ENCODE peak calls at places on chromosome 15, in ten cellular contexts. O is heart right ventricle; L is AG04450; K is IMR-90; U is tibial artery; E is CD8-positive, alpha-beta T cell; R is aorta; G is mammary epithelial cell; J is cardiac muscle cell; B is upper lobe of right lung. W is an unnamed sample. For H3K27me3 and H3K9me3, the result is how much of the 10 kb centered on the place peaks cover.

GRCh38 chr15:41940441-41940857 is 31.9 kb downstream of the EHD4 start:
- DNase-seq in K (peak), U (no peak), L (no peak), O (no peak), E (peak), B (no peak), J (peak), R (no peak), G (peak), W (no peak)

GRCh38 chr15:63905131-63905530 is 71.4 kb upstream of the HERC1 start:
- DNase-seq in O (no peak), E (no peak), G (no peak), J (no peak), B (no peak), K (no peak), R (no peak), U (peak), L (no peak), W (no peak)

GRCh38 chr15:48642795-48643194 is 2.7 kb downstream of the FBN1 start:
- DNase-seq in L (no peak), G (no peak), U (no peak), R (no peak), E (no peak), J (peak), O (no peak), B (no peak), K (no peak), W (no peak)

GRCh38 chr15:98668566-98669308 is 20.4 kb downstream of the IGF1R start:
- DNase-seq in J (no peak), R (no peak), G (peak), E (no peak), L (no peak), O (no peak), B (no peak), U (no peak), K (peak), W (no peak)

GRCh38 chr15:78195735-78196201 is 38.6 kb downstream of the ACSBG1 start:
- DNase-seq in L (no peak), R (peak), E (peak), G (peak), K (no peak), U (no peak), J (peak), B (peak), O (peak), W (peak)

GRCh38 chr15:82709421-82710207 is at the start of gene AP3B2:
- DNase-seq in L (no peak), R (peak), B (peak), J (peak), K (peak), G (peak), U (no peak), E (peak), O (peak), W (peak)

GRCh38 chr15:34791701-34792100 is 3.6 kb downstream of the ACTC1 start:
- DNase-seq in G (no peak), R (no peak), K (peak), U (no peak), E (no peak), B (no peak), O (no peak), L (no peak), J (no peak), W (no peak)

GRCh38 chr15:100090411-100090810 is 251.4 kb downstream of the ADAMTS17 start:
- DNase-seq in L (no peak), R (peak), G (no peak), K (no peak), E (no peak), O (no peak), J (no peak), U (no peak), B (no peak), W (no peak)

GRCh38 chr15:62497356-62497755 is 332.3 kb upstream of the C2CD4B start:
- DNase-seq in O (no peak), J (peak), K (peak), E (no peak), B (no peak), U (no peak), R (no peak), G (no peak), L (no peak), W (no peak)

GRCh38 chr15:45572627-45573026 is 14.6 kb upstream of the BLOC1S6 start:
- DNase-seq in U (no peak), B (no peak), L (no peak), R (no peak), K (no peak), E (no peak), G (no peak), J (no peak), O (no peak), W (no peak)

GRCh38 chr15:92634641-92635272 is 20.8 kb downstream of the FAM174B start:
- DNase-seq in K (no peak), B (no peak), G (no peak), J (no peak), L (no peak), O (peak), U (no peak), E (no peak), R (no peak), W (no peak)

GRCh38 chr15:31300981-31301686 is 25.5 kb upstream of the KLF13 start:
- DNase-seq in R (no peak), K (no peak), O (peak), J (no peak), E (peak), U (peak), L (no peak), G (no peak), B (peak), W (no peak)

GRCh38 chr15:62498711-62499110 is 333.6 kb upstream of the C2CD4B start:
- DNase-seq in U (no peak), O (no peak), B (no peak), R (no peak), G (no peak), E (no peak), L (no peak), K (no peak), J (no peak), W (no peak)

GRCh38 chr15:99344639-99345038 is 93.4 kb downstream of the LRRC28 start:
- DNase-seq in L (no peak), K (no peak), U (no peak), E (no peak), J (no peak), O (no peak), B (no peak), R (no peak), G (no peak), W (no peak)

GRCh38 chr15:59369597-59369996 is 3.1 kb downstream of the MYO1E start:
- DNase-seq in R (no peak), U (no peak), E (no peak), L (no peak), J (no peak), O (no peak), K (no peak), G (peak), B (no peak), W (no peak)

GRCh38 chr15:96160800-96161199 is 169.7 kb upstream of the NR2F2 start:
- DNase-seq in G (no peak), B (no peak), J (no peak), K (no peak), O (no peak), R (no peak), L (no peak), E (no peak), U (no peak), W (no peak)

GRCh38 chr15:83626171-83626802 is 27.6 kb upstream of the ADAMTSL3 start:
- DNase-seq in K (no peak), B (no peak), J (peak), U (no peak), L (no peak), R (no peak), E (no peak), G (peak), O (no peak), W (no peak)

GRCh38 chr15:69096197-69096596 is 64.2 kb upstream of the GLCE start:
- DNase-seq in L (no peak), E (no peak), U (no peak), R (no peak), O (peak), K (no peak), B (no peak), G (no peak), J (no peak), W (no peak)

GRCh38 chr15:77527164-77527778 is 105.4 kb downstream of the LINGO1 start:
- DNase-seq in J (peak), L (peak), G (peak), B (peak), K (peak), O (peak), U (peak), R (peak), E (no peak), W (no peak)

GRCh38 chr15:31412824-31413223 is 86.2 kb downstream of the KLF13 start:
- DNase-seq in E (no peak), K (no peak), G (peak), B (no peak), U (no peak), O (no peak), L (no peak), J (no peak), R (no peak), W (no peak)

DNA sequence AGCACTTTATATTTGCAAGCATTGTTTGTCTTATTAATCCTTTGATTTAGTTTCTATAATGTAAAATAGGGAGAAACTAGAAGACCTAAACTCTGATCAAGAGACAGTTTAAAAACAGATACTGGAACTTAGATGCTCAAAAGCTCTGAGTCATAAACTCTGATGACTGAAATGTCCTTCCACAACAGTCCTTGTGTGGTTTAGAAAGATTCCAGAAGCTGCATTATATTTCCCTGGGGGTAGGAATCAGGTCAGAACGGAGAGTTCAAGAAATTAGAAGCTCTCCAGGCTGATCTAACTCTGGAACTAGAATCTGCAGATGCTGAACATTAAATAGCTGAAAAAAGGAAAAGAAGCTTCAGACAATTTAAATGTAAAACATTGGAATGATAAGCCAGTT is 18.3 kb upstream of the ONECUT1 start:
- DNase-seq in B (no peak), K (no peak), R (no peak), J (no peak), E (no peak), O (no peak), L (no peak), U (no peak), G (no peak), W (no peak)
- H3K27me3 ChIP-seq in B (half or more), K (under half), R (under half), J (half or more), E (under half), O (under half), L (half or more), U (under half), G (under half), W (under half)

GRCh38 chr15:65412556-65412955 is 10.2 kb downstream of the IGDCC4 start:
- DNase-seq in R (no peak), U (no peak), J (no peak), K (no peak), L (no peak), O (no peak), B (no peak), G (no peak), E (no peak), W (no peak)

GRCh38 chr15:65413760-65414144 is 9.0 kb downstream of the IGDCC4 start:
- DNase-seq in R (no peak), K (no peak), O (no peak), B (no peak), L (no peak), U (no peak), J (no peak), E (no peak), G (peak), W (no peak)

GRCh38 chr15:65413051-65413759 is 9.5 kb downstream of the IGDCC4 start:
- DNase-seq in O (no peak), E (no peak), G (no peak), R (no peak), B (no peak), L (no peak), U (no peak), K (no peak), J (no peak), W (no peak)

GRCh38 chr15:65416845-65417416 is 5.8 kb downstream of the IGDCC4 start:
- DNase-seq in R (no peak), L (no peak), J (peak), K (peak), G (no peak), U (no peak), E (no peak), O (peak), B (no peak), W (no peak)

DNA sequence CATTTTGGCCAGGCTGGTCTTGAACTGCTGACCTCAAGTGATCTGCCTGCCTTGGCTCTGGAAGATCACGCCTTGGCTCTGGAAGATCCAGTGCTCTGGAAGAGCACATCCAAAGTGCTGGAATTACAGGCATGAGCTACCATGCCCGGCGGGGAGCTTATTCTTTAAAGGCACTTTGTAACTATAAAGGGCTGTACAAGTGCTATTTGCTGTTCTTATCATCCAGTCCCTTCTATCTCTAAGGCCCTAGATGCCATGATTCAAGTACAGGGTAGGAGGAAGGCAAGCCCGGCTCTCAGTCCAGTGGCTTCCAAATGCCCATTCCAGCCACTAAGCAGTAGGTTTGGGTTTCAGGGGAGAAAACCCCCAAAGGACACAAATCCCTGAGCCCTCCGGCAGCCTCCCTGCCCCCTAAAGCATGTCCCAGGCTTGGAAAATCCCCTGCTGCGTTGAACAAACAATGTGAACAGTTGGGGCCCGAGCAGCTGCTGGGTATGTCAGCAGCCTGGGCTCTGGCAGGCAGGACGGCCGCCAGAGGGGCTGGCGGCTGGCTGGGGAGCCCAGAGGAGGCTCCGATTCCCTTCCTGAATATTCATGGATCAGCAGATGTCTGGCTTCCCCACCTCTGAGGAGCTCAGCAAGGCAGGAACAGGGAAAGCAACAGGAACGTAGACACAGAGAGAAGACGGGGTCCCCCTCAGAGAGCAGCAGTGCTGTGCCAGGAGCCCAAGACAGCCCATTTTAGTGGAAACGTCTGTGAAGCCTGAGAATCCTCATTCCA is 7.7 kb downstream of the IGDCC4 start:
- DNase-seq in J (peak), O (no peak), B (no peak), E (no peak), L (no peak), R (no peak), G (no peak), U (no peak), K (peak), W (no peak)
- H3K27ac ChIP-seq in J (peak), O (no peak), B (peak), E (no peak), L (peak), R (no peak), G (no peak), U (no peak), K (peak), W (no peak)

GRCh38 chr15:25333049-25333448 is 105.8 kb downstream of the UBE3A start:
- DNase-seq in J (no peak), B (no peak), R (no peak), U (no peak), O (no peak), L (no peak), G (no peak), E (no peak), K (no peak), W (no peak)

GRCh38 chr15:25331404-25331803 is 107.4 kb downstream of the UBE3A start:
- DNase-seq in U (no peak), E (no peak), R (no peak), L (no peak), G (no peak), B (no peak), J (no peak), K (no peak), O (no peak), W (no peak)

GRCh38 chr15:25332306-25332705 is 106.5 kb downstream of the UBE3A start:
- DNase-seq in G (no peak), B (no peak), U (no peak), L (no peak), E (no peak), O (no peak), K (no peak), J (no peak), R (no peak), W (no peak)

GRCh38 chr15:25331860-25332259 is 107.0 kb downstream of the UBE3A start:
- DNase-seq in L (no peak), R (no peak), G (no peak), E (no peak), J (no peak), B (no peak), K (no peak), U (no peak), O (no peak), W (no peak)

GRCh38 chr15:25335279-25335678 is 103.5 kb downstream of the UBE3A start:
- DNase-seq in O (no peak), J (no peak), G (no peak), R (no peak), U (no peak), B (no peak), K (no peak), L (no peak), E (no peak), W (no peak)
- H3K9me3 ChIP-seq in O (under half), J (under half), G (under half), R (under half), U (under half), B (under half), K (under half), L (under half), E (under half), W (under half)

DNA sequence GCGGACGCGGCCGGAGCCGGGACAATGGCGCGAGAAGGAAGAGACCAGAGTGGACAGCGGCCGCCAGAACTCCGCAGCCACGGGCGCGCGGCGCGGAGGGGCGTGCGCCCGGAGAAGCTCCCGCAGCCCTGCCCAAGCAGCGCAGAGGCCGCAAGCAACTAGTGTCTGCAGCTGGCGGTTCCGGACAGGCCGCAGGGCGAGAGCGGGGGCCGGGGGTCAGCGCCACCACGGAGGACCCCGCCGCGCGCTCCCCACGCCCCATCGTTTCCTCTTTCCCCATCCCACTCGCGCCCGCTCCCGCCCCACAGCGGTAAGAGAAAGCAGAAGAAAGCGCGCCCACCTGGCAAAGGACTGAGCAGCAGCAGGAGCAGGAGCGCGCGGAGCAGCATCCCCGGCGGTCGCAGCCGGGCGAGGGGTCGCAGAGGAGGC is 440 bp downstream of the PRTG start:
- DNase-seq in L (no peak), O (peak), U (no peak), B (peak), K (peak), J (peak), R (peak), G (no peak), E (no peak), W (no peak)
- H3K27me3 ChIP-seq in L (under half), O (under half), U (under half), B (under half), K (under half), J (under half), R (under half), G (under half), E (under half), W (under half)

DNA sequence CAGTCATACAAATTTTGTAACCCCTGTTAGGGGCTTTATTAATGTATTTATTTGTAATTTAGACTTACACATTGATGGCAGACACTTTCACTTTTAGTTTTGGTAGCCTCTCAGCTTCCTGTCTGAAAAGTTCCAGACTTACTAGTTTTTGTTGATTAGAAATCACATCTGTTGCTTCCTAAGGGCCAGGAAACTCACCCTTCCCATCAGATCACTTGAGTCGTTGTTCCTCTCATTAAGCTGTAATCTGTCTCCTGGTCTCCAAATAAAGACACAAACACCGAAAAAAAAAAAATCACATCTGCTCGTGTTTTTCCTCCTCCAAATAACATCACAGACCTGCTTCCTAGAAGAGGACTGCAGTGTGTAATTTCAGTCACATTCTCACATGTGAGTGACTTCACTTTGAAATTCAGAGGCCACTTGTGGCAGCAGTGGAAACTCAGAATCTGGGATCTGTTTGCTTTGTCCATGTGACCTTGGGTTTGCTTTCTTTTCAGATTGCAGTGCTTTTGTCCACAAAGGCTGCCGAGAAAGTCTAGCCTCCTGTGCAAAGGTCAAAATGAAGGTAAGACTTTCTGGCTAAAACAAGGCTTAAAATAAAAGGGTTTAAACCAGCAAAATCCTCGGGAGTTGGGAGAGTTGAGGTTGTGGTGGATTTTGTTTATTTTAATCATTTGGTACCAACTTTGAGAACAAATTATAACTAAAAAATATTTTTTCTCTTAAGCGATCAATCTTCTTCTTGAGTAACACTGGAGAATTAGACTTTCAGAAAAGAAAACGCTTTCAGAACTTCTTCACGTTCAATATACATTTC is 87.0 kb downstream of the KLHL25 start:
- DNase-seq in B (no peak), G (no peak), J (peak), O (peak), E (no peak), L (no peak), R (no peak), K (peak), U (no peak), W (no peak)
- H3K27ac ChIP-seq in B (peak), G (no peak), J (peak), O (peak), E (peak), L (peak), R (peak), K (peak), U (peak), W (peak)

GRCh38 chr15:25179673-25180511 is 225.1 kb downstream of the SNRPN start:
- DNase-seq in O (peak), B (peak), U (peak), J (no peak), L (no peak), R (no peak), K (no peak), E (peak), G (no peak), W (no peak)
- H3K9me3 ChIP-seq in O (half or more), B (under half), U (half or more), J (under half), L (half or more), R (under half), K (half or more), E (under half), G (under half), W (under half)

GRCh38 chr15:37111427-37111717 is 11.0 kb upstream of the MEIS2 start:
- DNase-seq in L (no peak), E (no peak), J (no peak), B (no peak), U (no peak), G (no peak), O (no peak), K (no peak), R (no peak), W (no peak)
- H3K27me3 ChIP-seq in L (under half), E (under half), J (under half), B (half or more), U (under half), G (under half), O (under half), K (under half), R (under half), W (under half)